ENCODE peak calls at places on chromosomes 1 and 21, in eight cellular contexts. K is stomach, Q is right atrium auricular region, G is endothelial cell, R is tibial artery, T is HCT116, O is lower leg skin, M is HFF-Myc. H is an unnamed sample.
A peak's percentile ranks its signal among the peaks of the same experiment; 100 is the strongest.

GRCh38 chr1:232174306-232174705 is 455.6 kb downstream of the SIPA1L2 start:
- DNase-seq in K (no peak), Q (no peak), G (no peak), R (peak; percentile 29), T (no peak), O (no peak), M (no peak), H (no peak)

GRCh38 chr1:178098262-178098661 is 4.4 kb downstream of the RASAL2 start:
- DNase-seq in K (no peak), Q (no peak), G (no peak), R (no peak), T (no peak), O (no peak), M (no peak), H (no peak)

GRCh38 chr1:197862671-197863070 is 39.8 kb upstream of the C1orf53 start:
- DNase-seq in K (no peak), Q (no peak), G (no peak), R (no peak), T (no peak), O (no peak), M (no peak), H (no peak)

GRCh38 chr1:186424539-186424938 is 36.4 kb downstream of the PDC start:
- DNase-seq in K (no peak), Q (no peak), G (no peak), R (no peak), T (no peak), O (no peak), M (no peak), H (peak; percentile 35)

GRCh38 chr1:245682638-245683376 is 528.0 kb downstream of the KIF26B start:
- DNase-seq in K (peak; percentile 5), Q (no peak), G (no peak), R (no peak), T (no peak), O (no peak), M (no peak), H (no peak)

GRCh38 chr1:53331446-53332187 is 3.7 kb upstream of the LRP8 start:
- DNase-seq in K (peak; percentile 10), Q (no peak), G (no peak), R (peak; percentile 11), T (no peak), O (no peak), M (no peak), H (no peak)

GRCh38 chr1:36730599-36730998 is 247.9 kb upstream of the CSF3R start:
- DNase-seq in K (no peak), Q (no peak), G (no peak), R (no peak), T (no peak), O (no peak), M (no peak), H (no peak)

GRCh38 chr1:243580984-243581383 is 269.1 kb downstream of the AKT3 start:
- DNase-seq in K (no peak), Q (no peak), G (no peak), R (no peak), T (no peak), O (no peak), M (no peak), H (no peak)

GRCh38 chr1:240122639-240123604 is 31.2 kb downstream of the FMN2 start:
- DNase-seq in K (no peak), Q (no peak), G (no peak), R (no peak), T (no peak), O (no peak), M (no peak), H (no peak)

GRCh38 chr21:29390778-29391177 is 92.1 kb downstream of the BACH1 start:
- DNase-seq in K (no peak), Q (no peak), G (no peak), R (no peak), T (no peak), O (no peak), M (peak; percentile 68), H (no peak)

DNA sequence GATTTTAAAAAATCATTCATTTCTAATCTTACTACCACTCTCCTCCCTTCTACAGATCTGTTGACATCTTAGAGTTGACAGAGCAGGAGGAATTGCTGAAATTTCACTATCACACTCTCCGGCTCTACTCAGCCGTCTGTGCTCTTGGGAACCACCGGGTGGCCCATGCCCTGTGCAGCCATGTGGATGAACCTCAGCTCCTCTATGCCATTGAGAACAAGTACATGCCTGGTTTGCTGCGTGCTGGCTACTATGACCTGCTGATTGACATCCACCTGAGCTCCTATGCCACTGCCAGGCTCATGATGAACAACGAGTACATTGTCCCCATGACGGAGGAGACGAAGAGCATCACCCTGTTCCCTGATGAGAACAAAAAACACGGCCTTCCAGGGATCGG is 276.7 kb downstream of the ZP4 start:
- DNase-seq in K (no peak), Q (no peak), G (no peak), R (no peak), T (no peak), O (no peak), M (no peak), H (no peak)
- TF ChIP-seq CTCF in K (no peak), Q (no peak), G (no peak), R (no peak), T (no peak), O (no peak), M (no peak), H (no peak)

GRCh38 chr1:21701401-21701800 is 32.2 kb upstream of the RAP1GAP start:
- DNase-seq in K (no peak), Q (no peak), G (no peak), R (no peak), T (no peak), O (no peak), M (no peak), H (no peak)

GRCh38 chr1:21705303-21705980 is 36.3 kb upstream of the RAP1GAP start:
- DNase-seq in K (no peak), Q (no peak), G (no peak), R (no peak), T (no peak), O (no peak), M (no peak), H (no peak)

GRCh38 chr1:21704055-21704660 is 35.0 kb upstream of the RAP1GAP start:
- DNase-seq in K (no peak), Q (no peak), G (no peak), R (no peak), T (no peak), O (no peak), M (no peak), H (no peak)

GRCh38 chr1:21702780-21703179 is 33.6 kb upstream of the RAP1GAP start:
- DNase-seq in K (no peak), Q (no peak), G (no peak), R (no peak), T (no peak), O (no peak), M (no peak), H (no peak)

DNA sequence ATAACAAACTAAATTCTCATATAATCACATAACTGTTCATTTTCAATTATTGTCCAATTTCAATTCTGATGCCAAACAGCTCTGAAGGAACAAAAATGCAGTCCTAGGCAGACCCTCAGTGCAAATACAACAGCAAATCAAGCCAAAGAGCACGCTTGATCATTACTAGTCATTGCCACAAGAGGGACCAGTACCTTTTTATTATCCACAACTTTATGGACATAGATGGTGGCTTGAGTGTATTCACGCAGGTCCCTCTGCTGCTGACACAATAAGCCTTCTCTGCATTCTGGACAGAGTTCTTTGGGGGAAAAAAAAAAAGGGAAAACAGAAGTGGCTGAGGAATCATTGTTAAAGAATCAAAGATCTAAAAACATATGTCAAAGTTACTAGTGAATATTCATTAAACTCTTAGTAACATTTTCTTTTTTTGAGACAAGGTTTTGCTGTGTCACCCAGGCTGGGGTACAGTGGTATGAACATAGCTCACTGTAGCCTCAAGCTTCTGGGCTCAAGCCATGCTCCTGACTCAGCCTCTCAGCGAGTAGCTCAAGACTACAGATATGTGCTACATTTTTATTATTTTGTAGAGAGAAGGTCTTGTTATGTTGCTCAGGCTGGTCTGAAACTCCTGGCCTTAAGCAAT is 34.3 kb upstream of the RAP1GAP start:
- DNase-seq in K (no peak), Q (no peak), G (peak; percentile 7), R (no peak), T (peak; percentile 26), O (no peak), M (no peak), H (no peak)
- TF ChIP-seq CTCF in K (peak; percentile 42), Q (peak; percentile 42), G (peak; percentile 52), R (no peak), T (peak; percentile 54), O (no peak), M (peak; percentile 44), H (peak; percentile 30)

GRCh38 chr21:36170823-36171222 is 14.2 kb downstream of the DOP1B start:
- DNase-seq in K (no peak), Q (no peak), G (no peak), R (no peak), T (no peak), O (no peak), M (no peak), H (no peak)

GRCh38 chr21:36171327-36171726 is 14.7 kb downstream of the DOP1B start:
- DNase-seq in K (no peak), Q (no peak), G (no peak), R (no peak), T (no peak), O (no peak), M (no peak), H (no peak)

GRCh38 chr21:36171741-36172331 is 15.2 kb downstream of the DOP1B start:
- DNase-seq in K (no peak), Q (no peak), G (no peak), R (no peak), T (no peak), O (no peak), M (no peak), H (peak; percentile 58)

GRCh38 chr21:36166705-36167104 is 10.1 kb downstream of the DOP1B start:
- DNase-seq in K (no peak), Q (no peak), G (no peak), R (no peak), T (no peak), O (no peak), M (no peak), H (no peak)

GRCh38 chr21:36169465-36170128 is 13.0 kb downstream of the DOP1B start:
- DNase-seq in K (no peak), Q (no peak), G (no peak), R (no peak), T (no peak), O (no peak), M (no peak), H (no peak)
- TF ChIP-seq CTCF in K (no peak), Q (no peak), G (no peak), R (no peak), T (no peak), O (no peak), M (peak; percentile 8), H (no peak)

GRCh38 chr1:98763488-98764141 is 102.1 kb downstream of the SNX7 start:
- DNase-seq in K (no peak), Q (no peak), G (no peak), R (no peak), T (no peak), O (no peak), M (no peak), H (no peak)

GRCh38 chr1:98766241-98766640 is 104.7 kb downstream of the SNX7 start:
- DNase-seq in K (no peak), Q (no peak), G (no peak), R (no peak), T (no peak), O (no peak), M (no peak), H (no peak)

DNA sequence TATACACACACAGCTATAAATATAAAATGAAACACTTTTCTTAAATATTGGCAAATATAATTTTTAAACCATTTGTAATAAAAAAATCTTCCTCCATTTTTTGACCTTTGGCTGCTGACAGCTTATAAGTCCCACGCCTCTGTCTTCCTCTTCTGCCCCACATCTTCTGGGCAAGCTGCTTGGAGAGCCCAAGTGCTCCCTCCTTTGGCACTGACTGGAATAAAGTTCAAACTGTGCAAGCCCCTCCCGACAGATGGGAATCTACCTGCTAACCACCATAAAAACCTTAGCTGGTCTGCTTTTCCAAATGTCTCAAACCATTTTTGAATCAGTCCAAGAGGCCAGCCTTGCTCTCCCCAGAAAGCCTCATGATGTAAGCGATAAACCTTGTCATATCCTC is 99.7 kb downstream of the SNX7 start:
- DNase-seq in K (no peak), Q (no peak), G (peak; percentile 14), R (no peak), T (no peak), O (no peak), M (no peak), H (no peak)
- TF ChIP-seq CTCF in K (no peak), Q (no peak), G (no peak), R (no peak), T (no peak), O (no peak), M (no peak), H (no peak)

H was measured in psoas muscle.